ENCODE peak calls at places on chromosome 15, in six cellular contexts. One of them, this sample, is unnamed.

GRCh38 chr15:79339588-79340314 is 28.8 kb downstream of the TMED3 start:
- DNase-seq in IMR-90: peak; percentile 60
- DNase-seq in nephron progenitor cell: peak; percentile 15
- DNase-seq in posterior cingulate gyrus: no peak
- DNase-seq in EL: peak; percentile 47
- DNase-seq in activated naive CD8-positive, alpha-beta T cell treated with anti-CD3 and anti-CD28 coated beads, Interleukin-2, amount 10 ng/mL, durations not matched to agents 7 days and 5 days: no peak
- DNase-seq in this sample: peak; percentile 58

GRCh38 chr15:79041598-79042175 is 48.9 kb downstream of the RASGRF1 start:
- DNase-seq in IMR-90: no peak
- DNase-seq in nephron progenitor cell: no peak
- DNase-seq in posterior cingulate gyrus: no peak
- DNase-seq in EL: no peak
- DNase-seq in activated naive CD8-positive, alpha-beta T cell treated with anti-CD3 and anti-CD28 coated beads, Interleukin-2, amount 10 ng/mL, durations not matched to agents 7 days and 5 days: no peak
- DNase-seq in this sample: no peak

GRCh38 chr15:81274932-81275341 is 49.0 kb downstream of the STARD5 start:
- DNase-seq in IMR-90: peak; percentile 86
- DNase-seq in nephron progenitor cell: peak; percentile 83
- DNase-seq in posterior cingulate gyrus: peak; percentile 83
- DNase-seq in EL: peak; percentile 73
- DNase-seq in activated naive CD8-positive, alpha-beta T cell treated with anti-CD3 and anti-CD28 coated beads, Interleukin-2, amount 10 ng/mL, durations not matched to agents 7 days and 5 days: peak; percentile 76
- DNase-seq in this sample: peak; percentile 74

GRCh38 chr15:97456541-97456940 is 504.0 kb upstream of the ARRDC4 start:
- DNase-seq in IMR-90: no peak
- DNase-seq in nephron progenitor cell: no peak
- DNase-seq in posterior cingulate gyrus: no peak
- DNase-seq in EL: no peak
- DNase-seq in activated naive CD8-positive, alpha-beta T cell treated with anti-CD3 and anti-CD28 coated beads, Interleukin-2, amount 10 ng/mL, durations not matched to agents 7 days and 5 days: no peak
- DNase-seq in this sample: no peak

GRCh38 chr15:99014803-99015676 is 7.4 kb upstream of the PGPEP1L start:
- DNase-seq in IMR-90: peak; percentile 72
- DNase-seq in nephron progenitor cell: peak; percentile 86
- DNase-seq in posterior cingulate gyrus: peak; percentile 21
- DNase-seq in EL: peak; percentile 73
- DNase-seq in activated naive CD8-positive, alpha-beta T cell treated with anti-CD3 and anti-CD28 coated beads, Interleukin-2, amount 10 ng/mL, durations not matched to agents 7 days and 5 days: peak; percentile 66
- DNase-seq in this sample: peak; percentile 71

GRCh38 chr15:35496585-35496984 is 49.4 kb downstream of the DPH6 start:
- DNase-seq in IMR-90: no peak
- DNase-seq in nephron progenitor cell: no peak
- DNase-seq in posterior cingulate gyrus: no peak
- DNase-seq in EL: no peak
- DNase-seq in activated naive CD8-positive, alpha-beta T cell treated with anti-CD3 and anti-CD28 coated beads, Interleukin-2, amount 10 ng/mL, durations not matched to agents 7 days and 5 days: no peak
- DNase-seq in this sample: no peak

GRCh38 chr15:50181983-50182232 is at the start of gene SLC27A2:
- DNase-seq in IMR-90: peak; percentile 4
- DNase-seq in nephron progenitor cell: no peak
- DNase-seq in posterior cingulate gyrus: no peak
- DNase-seq in EL: peak; percentile 34
- DNase-seq in activated naive CD8-positive, alpha-beta T cell treated with anti-CD3 and anti-CD28 coated beads, Interleukin-2, amount 10 ng/mL, durations not matched to agents 7 days and 5 days: no peak
- DNase-seq in this sample: peak; percentile 26

GRCh38 chr15:33398555-33398954 is 87.8 kb downstream of the RYR3 start:
- DNase-seq in IMR-90: no peak
- DNase-seq in nephron progenitor cell: no peak
- DNase-seq in posterior cingulate gyrus: no peak
- DNase-seq in EL: no peak
- DNase-seq in activated naive CD8-positive, alpha-beta T cell treated with anti-CD3 and anti-CD28 coated beads, Interleukin-2, amount 10 ng/mL, durations not matched to agents 7 days and 5 days: no peak
- DNase-seq in this sample: no peak

GRCh38 chr15:40439461-40440299 is 1.1 kb upstream of the BAHD1 start:
- DNase-seq in IMR-90: peak; percentile 26
- DNase-seq in nephron progenitor cell: peak; percentile 54
- DNase-seq in posterior cingulate gyrus: peak; percentile 21
- DNase-seq in EL: peak; percentile 56
- DNase-seq in activated naive CD8-positive, alpha-beta T cell treated with anti-CD3 and anti-CD28 coated beads, Interleukin-2, amount 10 ng/mL, durations not matched to agents 7 days and 5 days: peak; percentile 55
- DNase-seq in this sample: peak; percentile 45

This sample was measured in ELR.